ENCODE peak calls at places on chromosome 7, in ten cellular contexts. J is colonic mucosa, S is tibial artery, Q is cardiac septum, V is mucosa of gallbladder, L is mammary epithelial cell, E is activated T-helper 1 cell treated with Interleukin-2 at 50 U/mL for 16 hours, I is osteocyte, R is putamen, W is T-helper 2 cell. B is an unnamed sample.

GRCh38 chr7:156307193-156307592 is 333.4 kb upstream of the RNF32 start:
- DNase-seq in J (no peak), S (no peak), Q (no peak), V (no peak), L (no peak), E (no peak), I (no peak), R (no peak), W (no peak), B (no peak)

GRCh38 chr7:159091480-159092475 is 52.9 kb downstream of the VIPR2 start:
- DNase-seq in J (no peak), S (peak), Q (peak), V (no peak), L (no peak), E (no peak), I (peak), R (no peak), W (no peak), B (no peak)

GRCh38 chr7:93902777-93903423 is 3.5 kb upstream of the GNGT1 start:
- DNase-seq in J (peak), S (no peak), Q (no peak), V (no peak), L (no peak), E (no peak), I (no peak), R (no peak), W (no peak), B (peak)

GRCh38 chr7:134941185-134941900 is 45.0 kb upstream of the AGBL3 start:
- DNase-seq in J (no peak), S (no peak), Q (no peak), V (peak), L (peak), E (no peak), I (no peak), R (no peak), W (no peak), B (no peak)

GRCh38 chr7:26704786-26705185 is 159.6 kb downstream of the SKAP2 start:
- DNase-seq in J (no peak), S (no peak), Q (no peak), V (no peak), L (no peak), E (no peak), I (no peak), R (no peak), W (no peak), B (no peak)

GRCh38 chr7:131219277-131220041 is 108.2 kb upstream of the MKLN1 start:
- DNase-seq in J (no peak), S (peak), Q (peak), V (peak), L (no peak), E (no peak), I (peak), R (peak), W (no peak), B (peak)

GRCh38 chr7:28572321-28573058 is 160.2 kb downstream of the CREB5 start:
- DNase-seq in J (peak), S (no peak), Q (no peak), V (no peak), L (no peak), E (no peak), I (no peak), R (no peak), W (no peak), B (no peak)

GRCh38 chr7:32161708-32162107 is 91.5 kb upstream of the PDE1C start:
- DNase-seq in J (no peak), S (no peak), Q (no peak), V (no peak), L (peak), E (no peak), I (no peak), R (no peak), W (no peak), B (no peak)

GRCh38 chr7:82694020-82694419 is 250.4 kb upstream of the CACNA2D1 start:
- DNase-seq in J (no peak), S (no peak), Q (no peak), V (no peak), L (peak), E (no peak), I (no peak), R (no peak), W (no peak), B (no peak)

GRCh38 chr7:155763721-155764431 is 48.4 kb downstream of the SHH start:
- DNase-seq in J (no peak), S (no peak), Q (no peak), V (no peak), L (no peak), E (peak), I (no peak), R (no peak), W (peak), B (peak)

GRCh38 chr7:128892521-128893250 is 17.8 kb downstream of the KCP start:
- DNase-seq in J (no peak), S (no peak), Q (no peak), V (peak), L (no peak), E (no peak), I (no peak), R (no peak), W (no peak), B (no peak)

GRCh38 chr7:131098527-131098926 is 229.1 kb upstream of the MKLN1 start:
- DNase-seq in J (no peak), S (no peak), Q (no peak), V (no peak), L (no peak), E (no peak), I (no peak), R (no peak), W (no peak), B (no peak)

GRCh38 chr7:116805100-116805544 is 57.3 kb upstream of the CAPZA2 start:
- DNase-seq in J (no peak), S (no peak), Q (no peak), V (no peak), L (no peak), E (no peak), I (no peak), R (no peak), W (no peak), B (no peak)

GRCh38 chr7:43873300-43873699 is 4.0 kb upstream of the MRPS24 start:
- DNase-seq in J (peak), S (no peak), Q (no peak), V (no peak), L (peak), E (no peak), I (no peak), R (no peak), W (no peak), B (no peak)

GRCh38 chr7:55533050-55533728 is 39.1 kb downstream of the VOPP1 start:
- DNase-seq in J (no peak), S (no peak), Q (no peak), V (peak), L (peak), E (peak), I (no peak), R (no peak), W (peak), B (peak)

GRCh38 chr7:8742837-8743236 is 309.4 kb downstream of the NXPH1 start:
- DNase-seq in J (no peak), S (no peak), Q (no peak), V (no peak), L (no peak), E (no peak), I (no peak), R (no peak), W (no peak), B (no peak)

GRCh38 chr7:127158659-127159058 is 94.1 kb downstream of the GRM8 start:
- DNase-seq in J (no peak), S (no peak), Q (no peak), V (no peak), L (peak), E (no peak), I (no peak), R (no peak), W (no peak), B (peak)

GRCh38 chr7:115340828-115341227 is 418.9 kb downstream of the MDFIC start:
- DNase-seq in J (no peak), S (no peak), Q (no peak), V (no peak), L (peak), E (no peak), I (no peak), R (no peak), W (no peak), B (no peak)

GRCh38 chr7:36438211-36438610 is 48.5 kb downstream of the ANLN start:
- DNase-seq in J (no peak), S (no peak), Q (no peak), V (no peak), L (no peak), E (no peak), I (no peak), R (no peak), W (no peak), B (no peak)

B was measured in Kasumi-1.